ENCODE peak calls at places on chromosome 20, in seven cellular contexts. One of them, this sample, is unnamed.

GRCh38 chr20:634526-634925 is 18.5 kb downstream of the SRXN1 start:
- DNase-seq in A549: no peak
- DNase-seq in adrenal gland: no peak
- DNase-seq in HepG2: no peak
- DNase-seq in NB4: no peak
- DNase-seq in prostate gland: no peak
- DNase-seq in body of pancreas: no peak
- DNase-seq in this sample: no peak

GRCh38 chr20:49887828-49888340 is 27.4 kb downstream of the SPATA2 start:
- DNase-seq in A549: no peak
- DNase-seq in adrenal gland: no peak
- DNase-seq in HepG2: no peak
- DNase-seq in NB4: no peak
- DNase-seq in prostate gland: no peak
- DNase-seq in body of pancreas: no peak
- DNase-seq in this sample: no peak

GRCh38 chr20:10965936-10966470 is 292.2 kb upstream of the JAG1 start:
- DNase-seq in A549: no peak
- DNase-seq in adrenal gland: no peak
- DNase-seq in HepG2: no peak
- DNase-seq in NB4: no peak
- DNase-seq in prostate gland: no peak
- DNase-seq in body of pancreas: no peak
- DNase-seq in this sample: no peak

GRCh38 chr20:23097636-23098580 is 11.8 kb upstream of the CD93 start:
- DNase-seq in A549: no peak
- DNase-seq in adrenal gland: no peak
- DNase-seq in HepG2: no peak
- DNase-seq in NB4: no peak
- DNase-seq in prostate gland: no peak
- DNase-seq in body of pancreas: no peak
- DNase-seq in this sample: no peak

GRCh38 chr20:52192296-52193007 is 873 bp upstream of the ZFP64 start:
- DNase-seq in A549: peak
- DNase-seq in adrenal gland: peak
- DNase-seq in HepG2: peak
- DNase-seq in NB4: peak
- DNase-seq in prostate gland: no peak
- DNase-seq in body of pancreas: peak
- DNase-seq in this sample: no peak

GRCh38 chr20:10863337-10864060 is 189.7 kb upstream of the JAG1 start:
- DNase-seq in A549: peak
- DNase-seq in adrenal gland: peak
- DNase-seq in HepG2: no peak
- DNase-seq in NB4: no peak
- DNase-seq in prostate gland: no peak
- DNase-seq in body of pancreas: peak
- DNase-seq in this sample: no peak

GRCh38 chr20:6692566-6693168 is 74.8 kb upstream of the BMP2 start:
- DNase-seq in A549: no peak
- DNase-seq in adrenal gland: no peak
- DNase-seq in HepG2: no peak
- DNase-seq in NB4: peak
- DNase-seq in prostate gland: no peak
- DNase-seq in body of pancreas: no peak
- DNase-seq in this sample: no peak

GRCh38 chr20:48523191-48523757 is 304.5 kb downstream of the PREX1 start:
- DNase-seq in A549: peak
- DNase-seq in adrenal gland: peak
- DNase-seq in HepG2: peak
- DNase-seq in NB4: peak
- DNase-seq in prostate gland: no peak
- DNase-seq in body of pancreas: peak
- DNase-seq in this sample: no peak

GRCh38 chr20:47318027-47318595 is 38.4 kb downstream of the ZMYND8 start:
- DNase-seq in A549: peak
- DNase-seq in adrenal gland: peak
- DNase-seq in HepG2: peak
- DNase-seq in NB4: peak
- DNase-seq in prostate gland: no peak
- DNase-seq in body of pancreas: no peak
- DNase-seq in this sample: no peak

GRCh38 chr20:24411452-24412216 is 57.8 kb upstream of the SYNDIG1 start:
- DNase-seq in A549: no peak
- DNase-seq in adrenal gland: no peak
- DNase-seq in HepG2: no peak
- DNase-seq in NB4: no peak
- DNase-seq in prostate gland: no peak
- DNase-seq in body of pancreas: no peak
- DNase-seq in this sample: no peak

GRCh38 chr20:7294816-7295360 is 527.4 kb downstream of the BMP2 start:
- DNase-seq in A549: no peak
- DNase-seq in adrenal gland: no peak
- DNase-seq in HepG2: no peak
- DNase-seq in NB4: no peak
- DNase-seq in prostate gland: no peak
- DNase-seq in body of pancreas: no peak
- DNase-seq in this sample: no peak

GRCh38 chr20:54056762-54057639 is 13.4 kb downstream of the BCAS1 start:
- DNase-seq in A549: no peak
- DNase-seq in adrenal gland: no peak
- DNase-seq in HepG2: no peak
- DNase-seq in NB4: no peak
- DNase-seq in prostate gland: no peak
- DNase-seq in body of pancreas: no peak
- DNase-seq in this sample: no peak

GRCh38 chr20:54061106-54061881 is 9.1 kb downstream of the BCAS1 start:
- DNase-seq in A549: no peak
- DNase-seq in adrenal gland: no peak
- DNase-seq in HepG2: no peak
- DNase-seq in NB4: no peak
- DNase-seq in prostate gland: no peak
- DNase-seq in body of pancreas: no peak
- DNase-seq in this sample: no peak

GRCh38 chr20:54059691-54060364 is 10.6 kb downstream of the BCAS1 start:
- DNase-seq in A549: no peak
- DNase-seq in adrenal gland: no peak
- DNase-seq in HepG2: no peak
- DNase-seq in NB4: no peak
- DNase-seq in prostate gland: no peak
- DNase-seq in body of pancreas: no peak
- DNase-seq in this sample: no peak

GRCh38 chr20:54054516-54054915 is 15.9 kb downstream of the BCAS1 start:
- DNase-seq in A549: no peak
- DNase-seq in adrenal gland: no peak
- DNase-seq in HepG2: no peak
- DNase-seq in NB4: no peak
- DNase-seq in prostate gland: no peak
- DNase-seq in body of pancreas: peak
- DNase-seq in this sample: no peak

GRCh38 chr20:54058420-54059139 is 11.8 kb downstream of the BCAS1 start:
- DNase-seq in A549: no peak
- DNase-seq in adrenal gland: no peak
- DNase-seq in HepG2: no peak
- DNase-seq in NB4: no peak
- DNase-seq in prostate gland: no peak
- DNase-seq in body of pancreas: no peak
- DNase-seq in this sample: no peak
- TF ChIP-seq POLR2A in A549: no peak
- TF ChIP-seq POLR2A in adrenal gland: no peak
- TF ChIP-seq POLR2A in HepG2: no peak
- TF ChIP-seq POLR2A in NB4: no peak
- TF ChIP-seq POLR2A in prostate gland: no peak
- TF ChIP-seq POLR2A in body of pancreas: no peak
- TF ChIP-seq POLR2A in this sample: no peak

GRCh38 chr20:51020657-51021056 is 2.2 kb downstream of the KCNG1 start:
- DNase-seq in A549: no peak
- DNase-seq in adrenal gland: no peak
- DNase-seq in HepG2: no peak
- DNase-seq in NB4: no peak
- DNase-seq in prostate gland: no peak
- DNase-seq in body of pancreas: no peak
- DNase-seq in this sample: no peak

GRCh38 chr20:51022803-51023616 is at the start of gene KCNG1:
- DNase-seq in A549: peak
- DNase-seq in adrenal gland: peak
- DNase-seq in HepG2: no peak
- DNase-seq in NB4: peak
- DNase-seq in prostate gland: peak
- DNase-seq in body of pancreas: peak
- DNase-seq in this sample: no peak

GRCh38 chr20:51021067-51022025 is 1.6 kb downstream of the KCNG1 start:
- DNase-seq in A549: no peak
- DNase-seq in adrenal gland: no peak
- DNase-seq in HepG2: no peak
- DNase-seq in NB4: no peak
- DNase-seq in prostate gland: no peak
- DNase-seq in body of pancreas: no peak
- DNase-seq in this sample: no peak

GRCh38 chr20:51023617-51024155 is 779 bp upstream of the KCNG1 start:
- DNase-seq in A549: no peak
- DNase-seq in adrenal gland: no peak
- DNase-seq in HepG2: no peak
- DNase-seq in NB4: no peak
- DNase-seq in prostate gland: no peak
- DNase-seq in body of pancreas: peak
- DNase-seq in this sample: no peak

GRCh38 chr20:51022227-51022802 is 592 bp downstream of the KCNG1 start:
- DNase-seq in A549: no peak
- DNase-seq in adrenal gland: no peak
- DNase-seq in HepG2: no peak
- DNase-seq in NB4: no peak
- DNase-seq in prostate gland: no peak
- DNase-seq in body of pancreas: no peak
- DNase-seq in this sample: no peak
- H3K4me3 ChIP-seq in A549: peak
- H3K4me3 ChIP-seq in adrenal gland: no peak
- H3K4me3 ChIP-seq in HepG2: no peak
- H3K4me3 ChIP-seq in NB4: no peak
- H3K4me3 ChIP-seq in prostate gland: peak
- H3K4me3 ChIP-seq in body of pancreas: no peak
- H3K4me3 ChIP-seq in this sample: peak

DNA sequence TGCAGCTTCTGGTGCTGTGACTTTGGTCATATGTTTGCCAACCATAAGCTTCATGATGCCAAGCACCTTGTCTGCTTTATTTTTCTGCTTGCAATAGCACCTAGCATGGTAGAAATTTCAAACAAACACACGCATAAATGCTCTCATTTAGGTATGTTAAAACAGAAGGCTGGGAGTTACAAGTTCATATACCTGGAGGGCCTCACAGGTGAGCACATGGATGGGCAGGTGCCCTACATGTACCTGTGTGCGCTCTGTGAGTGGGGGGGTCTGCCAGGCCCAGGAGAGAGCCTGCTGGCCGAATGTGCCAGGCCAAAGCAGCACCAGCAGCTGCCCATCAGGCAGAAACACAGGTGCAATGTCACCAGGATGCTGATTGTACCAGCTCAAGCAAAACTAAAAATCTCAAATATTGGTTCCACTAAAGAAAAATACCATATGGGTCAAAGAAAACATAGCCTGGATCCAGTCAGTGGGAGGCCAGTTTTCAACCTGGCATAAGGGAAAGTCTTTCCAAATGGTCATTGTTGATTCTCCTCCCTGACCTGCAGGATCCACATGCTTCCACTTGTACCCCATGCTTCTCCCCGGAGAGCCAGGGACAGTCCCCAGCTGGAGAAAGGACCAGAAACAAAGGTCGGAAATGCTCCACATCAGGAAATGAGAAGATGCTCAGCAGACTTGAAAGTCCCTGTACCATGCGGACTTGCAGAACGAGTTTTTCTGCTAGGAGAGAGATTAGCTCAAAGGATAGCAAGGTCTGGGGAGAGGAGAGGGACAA is 7.2 kb upstream of the PFDN4 start:
- DNase-seq in A549: no peak
- DNase-seq in adrenal gland: no peak
- DNase-seq in HepG2: no peak
- DNase-seq in NB4: no peak
- DNase-seq in prostate gland: peak
- DNase-seq in body of pancreas: no peak
- DNase-seq in this sample: no peak
- TF ChIP-seq CTCF in A549: no peak
- TF ChIP-seq CTCF in adrenal gland: no peak
- TF ChIP-seq CTCF in HepG2: no peak
- TF ChIP-seq CTCF in NB4: no peak
- TF ChIP-seq CTCF in prostate gland: no peak
- TF ChIP-seq CTCF in body of pancreas: no peak
- TF ChIP-seq CTCF in this sample: no peak

GRCh38 chr20:57397004-57397692 is 6.0 kb downstream of the RBM38 start:
- DNase-seq in A549: no peak
- DNase-seq in adrenal gland: no peak
- DNase-seq in HepG2: no peak
- DNase-seq in NB4: peak
- DNase-seq in prostate gland: no peak
- DNase-seq in body of pancreas: no peak
- DNase-seq in this sample: no peak
- TF ChIP-seq POLR2A in A549: no peak
- TF ChIP-seq POLR2A in adrenal gland: no peak
- TF ChIP-seq POLR2A in HepG2: no peak
- TF ChIP-seq POLR2A in NB4: no peak
- TF ChIP-seq POLR2A in prostate gland: no peak
- TF ChIP-seq POLR2A in body of pancreas: no peak
- TF ChIP-seq POLR2A in this sample: no peak